ENCODE peak calls at places on chromosomes 4 and X, in six cellular contexts. One of them, this sample, is unnamed.

GRCh38 chr4:11214281-11214680 is 214.4 kb downstream of the HS3ST1 start:
- DNase-seq in hepatocyte: peak; percentile 24
- DNase-seq in fibroblast of lung: no peak
- DNase-seq in left ventricle myocardium inferior: no peak
- DNase-seq in ovary: no peak
- DNase-seq in A549: no peak
- DNase-seq in this sample: no peak

GRCh38 chrX:19448077-19448476 is 67.2 kb downstream of the MAP3K15 start:
- DNase-seq in A549: no peak
- DNase-seq in fibroblast of lung: no peak
- DNase-seq in hepatocyte: peak; percentile 4
- DNase-seq in left ventricle myocardium inferior: no peak
- DNase-seq in ovary: no peak
- DNase-seq in this sample: no peak

GRCh38 chrX:17456526-17456925 is 81.5 kb downstream of the NHS start:
- DNase-seq in A549: no peak
- DNase-seq in hepatocyte: no peak
- DNase-seq in fibroblast of lung: no peak
- DNase-seq in ovary: no peak
- DNase-seq in left ventricle myocardium inferior: no peak
- DNase-seq in this sample: no peak

GRCh38 chr4:25343671-25344070 is 31.1 kb downstream of the ZCCHC4 start:
- DNase-seq in left ventricle myocardium inferior: no peak
- DNase-seq in ovary: no peak
- DNase-seq in fibroblast of lung: no peak
- DNase-seq in hepatocyte: no peak
- DNase-seq in A549: no peak
- DNase-seq in this sample: no peak

GRCh38 chr4:76212851-76213414 is 691 bp downstream of the SCARB2 start:
- DNase-seq in A549: peak; percentile 20
- DNase-seq in fibroblast of lung: peak; percentile 60
- DNase-seq in hepatocyte: no peak
- DNase-seq in ovary: no peak
- DNase-seq in left ventricle myocardium inferior: no peak
- DNase-seq in this sample: no peak

GRCh38 chr4:187608001-187608421 is 387.6 kb upstream of the ZFP42 start:
- DNase-seq in fibroblast of lung: peak; percentile 77
- DNase-seq in left ventricle myocardium inferior: no peak
- DNase-seq in hepatocyte: no peak
- DNase-seq in ovary: no peak
- DNase-seq in A549: no peak
- DNase-seq in this sample: peak; percentile 73

GRCh38 chr4:110625593-110626292 is 2.9 kb upstream of the PITX2 start:
- DNase-seq in fibroblast of lung: no peak
- DNase-seq in ovary: no peak
- DNase-seq in hepatocyte: no peak
- DNase-seq in left ventricle myocardium inferior: no peak
- DNase-seq in A549: no peak
- DNase-seq in this sample: no peak

GRCh38 chrX:129980540-129981206 is 1.8 kb upstream of the BCORL1 start:
- DNase-seq in ovary: peak; percentile 78
- DNase-seq in fibroblast of lung: no peak
- DNase-seq in A549: no peak
- DNase-seq in hepatocyte: peak; percentile 71
- DNase-seq in left ventricle myocardium inferior: peak; percentile 64
- DNase-seq in this sample: no peak

GRCh38 chrX:136608295-136608933 is 39.5 kb upstream of the CD40LG start:
- DNase-seq in ovary: peak; percentile 32
- DNase-seq in hepatocyte: no peak
- DNase-seq in A549: no peak
- DNase-seq in fibroblast of lung: peak; percentile 11
- DNase-seq in left ventricle myocardium inferior: peak; percentile 16
- DNase-seq in this sample: no peak

GRCh38 chr4:18698119-18698883 is 676.7 kb upstream of the LCORL start:
- DNase-seq in left ventricle myocardium inferior: no peak
- DNase-seq in fibroblast of lung: no peak
- DNase-seq in hepatocyte: no peak
- DNase-seq in ovary: no peak
- DNase-seq in A549: no peak
- DNase-seq in this sample: no peak

GRCh38 chrX:130351567-130351966 is 11.8 kb downstream of the SLC25A14 start:
- DNase-seq in hepatocyte: no peak
- DNase-seq in left ventricle myocardium inferior: no peak
- DNase-seq in fibroblast of lung: no peak
- DNase-seq in ovary: no peak
- DNase-seq in A549: no peak
- DNase-seq in this sample: no peak

GRCh38 chrX:52544147-52544840 is 27.4 kb upstream of the XAGE1B start:
- DNase-seq in ovary: no peak
- DNase-seq in fibroblast of lung: no peak
- DNase-seq in A549: no peak
- DNase-seq in hepatocyte: no peak
- DNase-seq in left ventricle myocardium inferior: no peak
- DNase-seq in this sample: no peak

GRCh38 chrX:67692246-67692645 is 148.4 kb downstream of the AR start:
- DNase-seq in fibroblast of lung: peak; percentile 24
- DNase-seq in left ventricle myocardium inferior: no peak
- DNase-seq in ovary: no peak
- DNase-seq in A549: no peak
- DNase-seq in hepatocyte: no peak
- DNase-seq in this sample: peak; percentile 7

GRCh38 chrX:133229361-133229760 is 11.2 kb upstream of the TFDP3 start:
- DNase-seq in hepatocyte: peak; percentile 28
- DNase-seq in fibroblast of lung: peak; percentile 27
- DNase-seq in A549: no peak
- DNase-seq in left ventricle myocardium inferior: no peak
- DNase-seq in ovary: no peak
- DNase-seq in this sample: no peak

GRCh38 chr4:54058171-54058570 is 6.2 kb downstream of the CHIC2 start:
- DNase-seq in A549: no peak
- DNase-seq in left ventricle myocardium inferior: no peak
- DNase-seq in hepatocyte: no peak
- DNase-seq in fibroblast of lung: no peak
- DNase-seq in ovary: no peak
- DNase-seq in this sample: no peak

GRCh38 chr4:125268065-125268755 is 46.5 kb upstream of the FAT4 start:
- DNase-seq in left ventricle myocardium inferior: no peak
- DNase-seq in fibroblast of lung: peak; percentile 19
- DNase-seq in ovary: no peak
- DNase-seq in hepatocyte: no peak
- DNase-seq in A549: no peak
- DNase-seq in this sample: no peak

GRCh38 chr4:81723927-81724587 is 252.3 kb upstream of the RASGEF1B start:
- DNase-seq in fibroblast of lung: peak; percentile 12
- DNase-seq in left ventricle myocardium inferior: no peak
- DNase-seq in ovary: no peak
- DNase-seq in A549: no peak
- DNase-seq in hepatocyte: peak; percentile 38
- DNase-seq in this sample: no peak

GRCh38 chrX:16205840-16206239 is 38.6 kb downstream of the MAGEB17 start:
- DNase-seq in ovary: no peak
- DNase-seq in left ventricle myocardium inferior: no peak
- DNase-seq in A549: no peak
- DNase-seq in fibroblast of lung: peak; percentile 16
- DNase-seq in hepatocyte: no peak
- DNase-seq in this sample: no peak

GRCh38 chr4:180150818-180151217 is 2092.4 kb upstream of the TENM3 start:
- DNase-seq in left ventricle myocardium inferior: no peak
- DNase-seq in A549: no peak
- DNase-seq in hepatocyte: no peak
- DNase-seq in fibroblast of lung: peak; percentile 36
- DNase-seq in ovary: no peak
- DNase-seq in this sample: no peak

GRCh38 chr4:77473509-77473908 is 132.1 kb upstream of the CXCL13 start:
- DNase-seq in A549: no peak
- DNase-seq in fibroblast of lung: peak; percentile 8
- DNase-seq in ovary: no peak
- DNase-seq in left ventricle myocardium inferior: no peak
- DNase-seq in hepatocyte: peak; percentile 20
- DNase-seq in this sample: no peak

GRCh38 chrX:140360284-140360683 is 144.6 kb downstream of the SOX3 start:
- DNase-seq in fibroblast of lung: no peak
- DNase-seq in ovary: no peak
- DNase-seq in left ventricle myocardium inferior: no peak
- DNase-seq in hepatocyte: no peak
- DNase-seq in A549: no peak
- DNase-seq in this sample: no peak

GRCh38 chr4:85166318-85166717 is 199.8 kb upstream of the WDFY3 start:
- DNase-seq in hepatocyte: peak; percentile 68
- DNase-seq in fibroblast of lung: no peak
- DNase-seq in A549: no peak
- DNase-seq in left ventricle myocardium inferior: no peak
- DNase-seq in ovary: no peak
- DNase-seq in this sample: no peak

GRCh38 chrX:51144828-51145442 is 187.7 kb upstream of the NUDT10 start:
- DNase-seq in left ventricle myocardium inferior: no peak
- DNase-seq in ovary: no peak
- DNase-seq in fibroblast of lung: peak; percentile 25
- DNase-seq in A549: peak; percentile 8
- DNase-seq in hepatocyte: peak; percentile 62
- DNase-seq in this sample: no peak

GRCh38 chr4:47367761-47368160 is 95.7 kb downstream of the COMMD8 start:
- DNase-seq in A549: no peak
- DNase-seq in hepatocyte: no peak
- DNase-seq in ovary: no peak
- DNase-seq in fibroblast of lung: no peak
- DNase-seq in left ventricle myocardium inferior: no peak
- DNase-seq in this sample: no peak

GRCh38 chrX:69317721-69318120 is 152.5 kb upstream of the PJA1 start:
- DNase-seq in ovary: no peak
- DNase-seq in fibroblast of lung: no peak
- DNase-seq in left ventricle myocardium inferior: no peak
- DNase-seq in hepatocyte: no peak
- DNase-seq in A549: no peak
- DNase-seq in this sample: no peak

GRCh38 chr4:82493721-82494425 is 63.5 kb downstream of the ENOPH1 start:
- DNase-seq in ovary: no peak
- DNase-seq in left ventricle myocardium inferior: no peak
- DNase-seq in fibroblast of lung: no peak
- DNase-seq in hepatocyte: no peak
- DNase-seq in A549: no peak
- DNase-seq in this sample: no peak

GRCh38 chr4:82839624-82840023 is 41.0 kb upstream of the SCD5 start:
- DNase-seq in hepatocyte: no peak
- DNase-seq in left ventricle myocardium inferior: no peak
- DNase-seq in ovary: no peak
- DNase-seq in fibroblast of lung: no peak
- DNase-seq in A549: no peak
- DNase-seq in this sample: no peak

GRCh38 chr4:55768291-55768690 is 51.3 kb upstream of the EXOC1L start:
- DNase-seq in A549: no peak
- DNase-seq in ovary: no peak
- DNase-seq in left ventricle myocardium inferior: no peak
- DNase-seq in fibroblast of lung: peak; percentile 83
- DNase-seq in hepatocyte: peak; percentile 31
- DNase-seq in this sample: peak; percentile 27

DNA sequence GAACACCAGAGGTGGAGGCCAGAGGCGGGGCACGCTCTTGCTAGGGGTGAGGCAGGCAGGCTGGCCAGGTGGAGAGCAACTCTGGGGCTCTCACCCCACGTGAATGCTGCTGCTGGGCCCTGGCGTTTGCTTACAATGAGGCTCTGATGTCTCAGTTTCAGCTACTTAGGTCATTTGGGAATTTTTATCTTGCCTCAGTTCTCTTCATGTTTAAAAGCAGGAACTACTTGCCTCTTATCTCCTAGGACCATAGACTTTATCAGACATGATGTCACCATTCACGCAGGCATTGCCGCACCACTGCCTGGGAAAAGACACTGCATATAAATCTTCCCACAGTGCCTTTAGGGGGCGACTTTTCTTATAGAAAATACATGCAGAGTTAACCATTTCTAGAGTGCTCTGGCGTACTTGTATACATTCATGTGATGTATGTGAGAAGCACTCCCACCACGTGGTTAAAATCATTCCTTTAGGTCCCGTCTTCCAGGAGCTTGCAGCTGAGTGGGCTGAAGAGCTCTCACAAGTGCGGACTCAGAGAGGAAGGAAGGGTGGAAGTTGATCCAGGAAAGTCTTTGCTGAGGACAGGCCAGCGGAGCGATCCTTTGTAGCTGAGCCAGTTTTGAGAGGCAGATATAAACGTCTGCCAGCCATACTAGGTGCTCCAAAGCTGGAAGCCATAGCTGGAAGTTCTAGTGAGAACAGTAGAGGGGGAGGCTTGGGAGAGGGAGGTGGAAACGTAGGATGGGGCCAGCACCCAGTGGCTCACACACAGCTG is 84.3 kb upstream of the CLDN34 start:
- DNase-seq in left ventricle myocardium inferior: no peak
- DNase-seq in A549: no peak
- DNase-seq in fibroblast of lung: peak; percentile 58
- DNase-seq in ovary: no peak
- DNase-seq in hepatocyte: peak; percentile 37
- DNase-seq in this sample: no peak
- TF ChIP-seq CTCF in left ventricle myocardium inferior: no peak
- TF ChIP-seq CTCF in A549: no peak
- TF ChIP-seq CTCF in fibroblast of lung: peak; percentile 8
- TF ChIP-seq CTCF in ovary: no peak
- TF ChIP-seq CTCF in hepatocyte: peak; percentile 19
- TF ChIP-seq CTCF in this sample: peak; percentile 25

GRCh38 chr4:48727666-48728459 is 52.2 kb downstream of the FRYL start:
- DNase-seq in left ventricle myocardium inferior: no peak
- DNase-seq in hepatocyte: no peak
- DNase-seq in fibroblast of lung: no peak
- DNase-seq in ovary: no peak
- DNase-seq in A549: no peak
- DNase-seq in this sample: no peak
- H3K27ac ChIP-seq in left ventricle myocardium inferior: no peak overlapping the region
- H3K27ac ChIP-seq in hepatocyte: no peak overlapping the region
- H3K27ac ChIP-seq in fibroblast of lung: no peak overlapping the region
- H3K27ac ChIP-seq in ovary: no peak overlapping the region
- H3K27ac ChIP-seq in A549: no peak overlapping the region
- H3K27ac ChIP-seq in this sample: no peak overlapping the region

GRCh38 chrX:26586570-26586969 is 370.6 kb downstream of the MAGEB5 start:
- DNase-seq in hepatocyte: no peak
- DNase-seq in left ventricle myocardium inferior: no peak
- DNase-seq in ovary: no peak
- DNase-seq in fibroblast of lung: no peak
- DNase-seq in A549: no peak
- DNase-seq in this sample: no peak

DNA sequence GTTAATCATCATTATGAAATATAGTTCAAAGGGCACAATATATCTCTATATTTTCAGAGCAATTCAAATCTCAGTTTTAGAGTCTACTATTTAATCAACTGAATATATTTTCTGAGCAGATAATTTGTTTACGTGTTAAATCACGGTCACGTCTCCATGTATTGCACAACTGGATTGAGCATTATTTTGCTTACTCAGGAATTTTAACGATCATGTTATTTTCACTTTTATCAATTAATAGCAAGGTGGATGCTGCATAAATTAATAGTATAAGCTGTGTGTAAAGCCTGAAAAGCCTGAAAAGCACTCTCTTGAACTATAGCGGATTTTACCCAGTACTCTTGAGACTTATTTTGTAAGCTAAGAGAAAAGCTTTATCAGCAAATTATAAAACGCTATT is 374.9 kb downstream of the MAGEB5 start:
- DNase-seq in left ventricle myocardium inferior: no peak
- DNase-seq in ovary: no peak
- DNase-seq in hepatocyte: no peak
- DNase-seq in fibroblast of lung: no peak
- DNase-seq in A549: no peak
- DNase-seq in this sample: no peak
- H3K4me3 ChIP-seq in left ventricle myocardium inferior: no peak overlapping the region
- H3K4me3 ChIP-seq in ovary: no peak overlapping the region
- H3K4me3 ChIP-seq in hepatocyte: no peak overlapping the region
- H3K4me3 ChIP-seq in fibroblast of lung: peak overlapping the region; percentile 31
- H3K4me3 ChIP-seq in A549: no peak overlapping the region
- H3K4me3 ChIP-seq in this sample: no peak overlapping the region

GRCh38 chr4:107579099-107579498 is 140.9 kb downstream of the PAPSS1 start:
- DNase-seq in hepatocyte: no peak
- DNase-seq in left ventricle myocardium inferior: no peak
- DNase-seq in ovary: no peak
- DNase-seq in fibroblast of lung: no peak
- DNase-seq in A549: no peak
- DNase-seq in this sample: no peak
- TF ChIP-seq CTCF in hepatocyte: no peak
- TF ChIP-seq CTCF in left ventricle myocardium inferior: no peak
- TF ChIP-seq CTCF in ovary: no peak
- TF ChIP-seq CTCF in fibroblast of lung: no peak
- TF ChIP-seq CTCF in A549: no peak
- TF ChIP-seq CTCF in this sample: no peak